ENCODE peak calls at places on chromosomes 5 and 9, in five cellular contexts. One of them, this sample, is unnamed.

GRCh38 chr5:41154491-41154890 is 58.8 kb downstream of the C6 start:
- DNase-seq in left ventricle myocardium inferior: no peak
- DNase-seq in activated naive CD4-positive, alpha-beta T cell treated with anti-CD3 and anti-CD28 coated beads for 36 hours: no peak
- DNase-seq in H54: no peak
- DNase-seq in cerebellar cortex: no peak
- DNase-seq in this sample: no peak

GRCh38 chr5:91135475-91136248 is 247.5 kb downstream of the ARRDC3 start:
- DNase-seq in left ventricle myocardium inferior: no peak
- DNase-seq in activated naive CD4-positive, alpha-beta T cell treated with anti-CD3 and anti-CD28 coated beads for 36 hours: no peak
- DNase-seq in H54: no peak
- DNase-seq in cerebellar cortex: no peak
- DNase-seq in this sample: no peak

GRCh38 chr5:84372066-84372700 is 12.5 kb downstream of the EDIL3 start:
- DNase-seq in left ventricle myocardium inferior: no peak
- DNase-seq in activated naive CD4-positive, alpha-beta T cell treated with anti-CD3 and anti-CD28 coated beads for 36 hours: no peak
- DNase-seq in H54: no peak
- DNase-seq in cerebellar cortex: no peak
- DNase-seq in this sample: no peak

GRCh38 chr5:7395432-7396168 is at the start of gene ADCY2:
- DNase-seq in left ventricle myocardium inferior: no peak
- DNase-seq in activated naive CD4-positive, alpha-beta T cell treated with anti-CD3 and anti-CD28 coated beads for 36 hours: no peak
- DNase-seq in H54: no peak
- DNase-seq in cerebellar cortex: no peak
- DNase-seq in this sample: no peak

GRCh38 chr9:14906654-14907359 is 3.4 kb downstream of the FREM1 start:
- DNase-seq in left ventricle myocardium inferior: no peak
- DNase-seq in activated naive CD4-positive, alpha-beta T cell treated with anti-CD3 and anti-CD28 coated beads for 36 hours: no peak
- DNase-seq in H54: no peak
- DNase-seq in cerebellar cortex: peak
- DNase-seq in this sample: no peak

GRCh38 chr9:80157561-80157983 is 585.8 kb downstream of the TLE4 start:
- DNase-seq in left ventricle myocardium inferior: no peak
- DNase-seq in activated naive CD4-positive, alpha-beta T cell treated with anti-CD3 and anti-CD28 coated beads for 36 hours: no peak
- DNase-seq in H54: no peak
- DNase-seq in cerebellar cortex: no peak
- DNase-seq in this sample: no peak

GRCh38 chr9:34515959-34516358 is 6.8 kb downstream of the ENHO start:
- DNase-seq in left ventricle myocardium inferior: no peak
- DNase-seq in activated naive CD4-positive, alpha-beta T cell treated with anti-CD3 and anti-CD28 coated beads for 36 hours: no peak
- DNase-seq in H54: no peak
- DNase-seq in cerebellar cortex: no peak
- DNase-seq in this sample: no peak

GRCh38 chr9:37042421-37042820 is 8.4 kb upstream of the PAX5 start:
- DNase-seq in left ventricle myocardium inferior: no peak
- DNase-seq in activated naive CD4-positive, alpha-beta T cell treated with anti-CD3 and anti-CD28 coated beads for 36 hours: no peak
- DNase-seq in H54: no peak
- DNase-seq in cerebellar cortex: no peak
- DNase-seq in this sample: no peak

GRCh38 chr5:91474201-91474600 is 91.1 kb upstream of the ARRDC3 start:
- DNase-seq in left ventricle myocardium inferior: no peak
- DNase-seq in activated naive CD4-positive, alpha-beta T cell treated with anti-CD3 and anti-CD28 coated beads for 36 hours: no peak
- DNase-seq in H54: no peak
- DNase-seq in cerebellar cortex: no peak
- DNase-seq in this sample: no peak

GRCh38 chr9:105405514-105406131 is 42.2 kb upstream of the FSD1L start:
- DNase-seq in left ventricle myocardium inferior: no peak
- DNase-seq in activated naive CD4-positive, alpha-beta T cell treated with anti-CD3 and anti-CD28 coated beads for 36 hours: peak
- DNase-seq in H54: no peak
- DNase-seq in cerebellar cortex: no peak
- DNase-seq in this sample: no peak

GRCh38 chr5:127096328-127096993 is 23.2 kb upstream of the C5orf63 start:
- DNase-seq in left ventricle myocardium inferior: no peak
- DNase-seq in activated naive CD4-positive, alpha-beta T cell treated with anti-CD3 and anti-CD28 coated beads for 36 hours: no peak
- DNase-seq in H54: no peak
- DNase-seq in cerebellar cortex: no peak
- DNase-seq in this sample: no peak

GRCh38 chr5:139915834-139916233 is 120.2 kb downstream of the PSD2 start:
- DNase-seq in left ventricle myocardium inferior: no peak
- DNase-seq in activated naive CD4-positive, alpha-beta T cell treated with anti-CD3 and anti-CD28 coated beads for 36 hours: no peak
- DNase-seq in H54: no peak
- DNase-seq in cerebellar cortex: no peak
- DNase-seq in this sample: no peak

GRCh38 chr5:137714931-137715330 is 21.0 kb downstream of the KLHL3 start:
- DNase-seq in left ventricle myocardium inferior: no peak
- DNase-seq in activated naive CD4-positive, alpha-beta T cell treated with anti-CD3 and anti-CD28 coated beads for 36 hours: no peak
- DNase-seq in H54: no peak
- DNase-seq in cerebellar cortex: no peak
- DNase-seq in this sample: no peak

GRCh38 chr9:75672478-75672877 is 218.0 kb upstream of the PCSK5 start:
- DNase-seq in left ventricle myocardium inferior: no peak
- DNase-seq in activated naive CD4-positive, alpha-beta T cell treated with anti-CD3 and anti-CD28 coated beads for 36 hours: no peak
- DNase-seq in H54: no peak
- DNase-seq in cerebellar cortex: no peak
- DNase-seq in this sample: no peak

GRCh38 chr5:36723921-36724320 is 117.5 kb downstream of the SLC1A3 start:
- DNase-seq in left ventricle myocardium inferior: no peak
- DNase-seq in activated naive CD4-positive, alpha-beta T cell treated with anti-CD3 and anti-CD28 coated beads for 36 hours: no peak
- DNase-seq in H54: no peak
- DNase-seq in cerebellar cortex: no peak
- DNase-seq in this sample: no peak

GRCh38 chr5:109558364-109558763 is 131.4 kb upstream of the MAN2A1 start:
- DNase-seq in left ventricle myocardium inferior: no peak
- DNase-seq in activated naive CD4-positive, alpha-beta T cell treated with anti-CD3 and anti-CD28 coated beads for 36 hours: no peak
- DNase-seq in H54: no peak
- DNase-seq in cerebellar cortex: no peak
- DNase-seq in this sample: no peak

GRCh38 chr9:135605238-135605781 is 34.0 kb downstream of the GLT6D1 start:
- DNase-seq in left ventricle myocardium inferior: no peak
- DNase-seq in activated naive CD4-positive, alpha-beta T cell treated with anti-CD3 and anti-CD28 coated beads for 36 hours: peak
- DNase-seq in H54: peak
- DNase-seq in cerebellar cortex: peak
- DNase-seq in this sample: no peak

This sample was measured in AG04449.